ENCODE peak calls at places on chromosomes 1 and 21, in eight cellular contexts. K, V, N, X, D, G, P and J are unnamed samples. For H3K27me3 and H3K36me3, the result is how much of the 10 kb centered on the place peaks cover.

GRCh38 chr1:218481116-218481775 is 136.1 kb downstream of the TGFB2 start:
- DNase-seq in K (no peak), V (no peak), N (no peak), X (no peak), D (no peak), G (no peak), P (no peak), J (no peak)

GRCh38 chr1:229440821-229441537 is 7.1 kb upstream of the ACTA1 start:
- DNase-seq in K (no peak), V (no peak), N (no peak), X (no peak), D (no peak), G (no peak), P (no peak), J (no peak)

GRCh38 chr21:27024971-27025370 is 58.1 kb upstream of the ADAMTS5 start:
- DNase-seq in K (no peak), V (no peak), N (no peak), X (no peak), D (no peak), G (no peak), P (no peak), J (no peak)

GRCh38 chr1:28971980-28972771 is 57.8 kb downstream of the EPB41 start:
- DNase-seq in K (no peak), V (no peak), N (no peak), X (no peak), D (no peak), G (peak), P (no peak), J (no peak)

GRCh38 chr1:165109013-165109412 is 247.5 kb downstream of the LMX1A start:
- DNase-seq in K (peak), V (peak), N (no peak), X (no peak), D (no peak), G (no peak), P (no peak), J (no peak)

GRCh38 chr1:209383422-209383821 is 200.1 kb upstream of the CAMK1G start:
- DNase-seq in K (no peak), V (no peak), N (no peak), X (no peak), D (no peak), G (no peak), P (no peak), J (no peak)

GRCh38 chr1:73978964-73979363 is 219.0 kb downstream of the LRRIQ3 start:
- DNase-seq in K (no peak), V (no peak), N (no peak), X (no peak), D (no peak), G (no peak), P (no peak), J (no peak)

GRCh38 chr1:62295921-62296451 is 23.2 kb downstream of the KANK4 start:
- DNase-seq in K (no peak), V (no peak), N (no peak), X (no peak), D (no peak), G (no peak), P (no peak), J (no peak)

GRCh38 chr1:215636258-215636965 is 69.3 kb downstream of the KCTD3 start:
- DNase-seq in K (no peak), V (no peak), N (no peak), X (no peak), D (no peak), G (peak), P (peak), J (peak)

GRCh38 chr1:4937876-4938534 is 283.6 kb downstream of the AJAP1 start:
- DNase-seq in K (no peak), V (no peak), N (no peak), X (no peak), D (no peak), G (no peak), P (no peak), J (no peak)

GRCh38 chr1:172885976-172886375 is 164.8 kb downstream of the TNFSF18 start:
- DNase-seq in K (no peak), V (peak), N (no peak), X (no peak), D (no peak), G (peak), P (no peak), J (no peak)

GRCh38 chr1:9573723-9574122 is 15.0 kb upstream of the TMEM201 start:
- DNase-seq in K (peak), V (peak), N (no peak), X (no peak), D (no peak), G (no peak), P (no peak), J (peak)

GRCh38 chr1:93967276-93967675 is 58.0 kb upstream of the GCLM start:
- DNase-seq in K (no peak), V (no peak), N (no peak), X (no peak), D (no peak), G (no peak), P (no peak), J (no peak)

GRCh38 chr1:166612886-166613285 is 226.4 kb upstream of the POGK start:
- DNase-seq in K (no peak), V (no peak), N (no peak), X (no peak), D (no peak), G (no peak), P (no peak), J (no peak)

GRCh38 chr1:21929951-21930615 is 7.0 kb downstream of the HSPG2 start:
- DNase-seq in K (no peak), V (no peak), N (peak), X (no peak), D (no peak), G (no peak), P (no peak), J (no peak)

GRCh38 chr1:86741947-86742572 is 37.7 kb downstream of the SH3GLB1 start:
- DNase-seq in K (peak), V (peak), N (no peak), X (peak), D (no peak), G (peak), P (no peak), J (no peak)

GRCh38 chr1:216212826-216213225 is 210.4 kb downstream of the USH2A start:
- DNase-seq in K (no peak), V (no peak), N (no peak), X (no peak), D (no peak), G (no peak), P (no peak), J (no peak)

GRCh38 chr1:163069142-163069541 is at the start of gene RGS4:
- DNase-seq in K (peak), V (peak), N (peak), X (no peak), D (peak), G (peak), P (no peak), J (peak)

GRCh38 chr1:17538428-17539130 is 919 bp upstream of the ARHGEF10L start:
- DNase-seq in K (peak), V (peak), N (no peak), X (no peak), D (no peak), G (no peak), P (no peak), J (peak)

GRCh38 chr1:179883739-179884138 is 1.7 kb downstream of the TOR1AIP1 start:
- DNase-seq in K (peak), V (peak), N (no peak), X (peak), D (no peak), G (no peak), P (no peak), J (peak)

GRCh38 chr1:154467768-154468102 is 34.3 kb upstream of the TDRD10 start:
- DNase-seq in K (no peak), V (no peak), N (no peak), X (no peak), D (no peak), G (no peak), P (no peak), J (no peak)

GRCh38 chr1:11690132-11690668 is 1.3 kb upstream of the DRAXIN start:
- DNase-seq in K (no peak), V (no peak), N (no peak), X (no peak), D (no peak), G (no peak), P (no peak), J (no peak)

GRCh38 chr1:56526571-56527174 is 52.7 kb downstream of the PLPP3 start:
- DNase-seq in K (no peak), V (no peak), N (no peak), X (no peak), D (no peak), G (no peak), P (no peak), J (no peak)

GRCh38 chr1:93798301-93798700 is 80.7 kb downstream of the DNTTIP2 start:
- DNase-seq in K (no peak), V (no peak), N (no peak), X (no peak), D (no peak), G (no peak), P (no peak), J (no peak)

GRCh38 chr21:32182449-32182848 is 96.4 kb downstream of the MIS18A start:
- DNase-seq in K (no peak), V (no peak), N (no peak), X (no peak), D (no peak), G (no peak), P (no peak), J (no peak)

GRCh38 chr1:53483656-53484055 is 24.5 kb downstream of the DMRTB1 start:
- DNase-seq in K (no peak), V (no peak), N (no peak), X (no peak), D (no peak), G (no peak), P (no peak), J (no peak)

GRCh38 chr21:43345746-43346409 is 81.1 kb downstream of the SIK1 start:
- DNase-seq in K (no peak), V (no peak), N (no peak), X (no peak), D (no peak), G (no peak), P (no peak), J (no peak)

GRCh38 chr1:235553063-235553675 is 48.9 kb upstream of the B3GALNT2 start:
- DNase-seq in K (no peak), V (no peak), N (no peak), X (no peak), D (no peak), G (no peak), P (no peak), J (no peak)

GRCh38 chr1:199857103-199857502 is 170.4 kb upstream of the NR5A2 start:
- DNase-seq in K (peak), V (peak), N (no peak), X (no peak), D (no peak), G (no peak), P (no peak), J (no peak)

GRCh38 chr1:168665975-168666374 is 63.0 kb downstream of the DPT start:
- DNase-seq in K (no peak), V (no peak), N (no peak), X (no peak), D (no peak), G (no peak), P (no peak), J (no peak)

GRCh38 chr1:16006552-16007485 is 2.8 kb downstream of the SRARP start:
- DNase-seq in K (no peak), V (no peak), N (no peak), X (no peak), D (no peak), G (no peak), P (no peak), J (peak)

GRCh38 chr1:8684590-8684989 is 132.8 kb downstream of the RERE start:
- DNase-seq in K (peak), V (no peak), N (no peak), X (no peak), D (no peak), G (no peak), P (no peak), J (no peak)

GRCh38 chr21:37855568-37856391 is 60.5 kb downstream of the KCNJ6 start:
- DNase-seq in K (no peak), V (no peak), N (no peak), X (no peak), D (no peak), G (no peak), P (no peak), J (no peak)

GRCh38 chr1:226634156-226634588 is 85.6 kb downstream of the STUM start:
- DNase-seq in K (peak), V (peak), N (peak), X (peak), D (peak), G (peak), P (peak), J (peak)

GRCh38 chr1:24155011-24155782 is 12.3 kb upstream of the IL22RA1 start:
- DNase-seq in K (peak), V (peak), N (no peak), X (no peak), D (peak), G (peak), P (peak), J (peak)

GRCh38 chr1:30761312-30762151 is 4.0 kb upstream of the LAPTM5 start:
- DNase-seq in K (no peak), V (no peak), N (no peak), X (no peak), D (no peak), G (no peak), P (no peak), J (peak)

GRCh38 chr21:46621457-46622182 is 13.9 kb upstream of the PRMT2 start:
- DNase-seq in K (no peak), V (no peak), N (no peak), X (no peak), D (no peak), G (no peak), P (no peak), J (no peak)

GRCh38 chr1:232459826-232460225 is 170.1 kb downstream of the SIPA1L2 start:
- DNase-seq in K (peak), V (peak), N (no peak), X (no peak), D (no peak), G (no peak), P (no peak), J (peak)

GRCh38 chr1:182633031-182633430 is 28.8 kb upstream of the RGS16 start:
- DNase-seq in K (no peak), V (no peak), N (no peak), X (no peak), D (no peak), G (no peak), P (no peak), J (no peak)

GRCh38 chr1:182631954-182632353 is 27.8 kb upstream of the RGS16 start:
- DNase-seq in K (no peak), V (no peak), N (no peak), X (no peak), D (no peak), G (no peak), P (no peak), J (no peak)

GRCh38 chr1:182634306-182635072 is 30.3 kb upstream of the RGS16 start:
- DNase-seq in K (no peak), V (no peak), N (no peak), X (no peak), D (no peak), G (no peak), P (no peak), J (no peak)

GRCh38 chr1:182635871-182636270 is 31.7 kb upstream of the RGS16 start:
- DNase-seq in K (no peak), V (no peak), N (no peak), X (no peak), D (no peak), G (no peak), P (no peak), J (no peak)

GRCh38 chr1:182633657-182634281 is 29.6 kb upstream of the RGS16 start:
- DNase-seq in K (peak), V (no peak), N (no peak), X (no peak), D (no peak), G (peak), P (no peak), J (no peak)
- H3K4me3 ChIP-seq in K (no peak), V (no peak), N (no peak), X (no peak), D (no peak), G (no peak), P (no peak), J (no peak)

GRCh38 chr1:2108877-2109580 is 58.8 kb downstream of the PRKCZ start:
- DNase-seq in K (no peak), V (no peak), N (peak), X (no peak), D (no peak), G (no peak), P (no peak), J (no peak)
- H3K27me3 ChIP-seq in K (under half), V (under half), N (under half), X (under half), D (under half), G (under half), P (under half), J (under half)

DNA sequence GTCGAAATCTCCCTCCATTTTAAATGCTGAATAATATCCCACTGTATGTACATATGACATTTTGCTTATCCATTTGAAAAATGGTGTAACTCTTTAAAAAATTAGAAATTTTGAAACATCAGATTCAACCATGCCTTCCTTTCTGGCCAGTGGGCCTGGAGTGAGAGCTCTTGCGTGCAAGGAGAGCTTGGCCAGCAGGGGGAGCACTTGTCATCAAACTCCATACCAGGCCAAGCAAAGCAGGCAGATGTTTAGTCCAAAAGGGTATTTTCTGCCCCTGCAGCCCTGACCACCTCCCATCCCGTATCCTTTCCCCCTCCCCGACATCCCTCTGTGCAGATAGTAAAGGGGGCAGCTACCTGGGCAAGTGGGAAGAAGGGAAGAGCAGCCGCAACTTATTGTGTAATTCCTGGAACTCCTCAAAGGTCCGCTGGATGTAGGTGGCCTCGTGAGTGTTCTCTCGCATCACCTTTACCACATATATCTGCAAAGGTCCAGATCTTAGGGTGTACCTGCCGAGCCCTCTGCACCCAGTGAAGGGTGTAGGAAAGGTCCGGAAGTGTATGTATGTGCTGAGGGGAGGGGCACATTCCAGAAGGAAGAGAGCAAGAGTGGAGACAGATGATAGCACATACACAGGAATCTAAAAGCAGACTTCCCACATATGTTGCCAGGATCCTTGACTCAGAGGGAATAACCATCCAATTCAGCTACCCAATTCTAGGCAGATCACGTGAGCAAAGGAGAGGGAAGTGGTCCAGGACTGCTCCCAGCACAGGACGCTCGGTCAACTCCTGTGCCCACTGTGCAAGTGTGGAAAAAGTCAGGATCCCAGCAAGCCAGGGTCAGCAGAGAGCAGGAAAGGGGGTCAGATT is 19.9 kb upstream of the PPP1R15B start:
- DNase-seq in K (peak), V (peak), N (peak), X (peak), D (peak), G (peak), P (peak), J (peak)
- H3K36me3 ChIP-seq in K (under half), V (under half), N (under half), X (under half), D (under half), G (under half), P (under half), J (under half)

DNA sequence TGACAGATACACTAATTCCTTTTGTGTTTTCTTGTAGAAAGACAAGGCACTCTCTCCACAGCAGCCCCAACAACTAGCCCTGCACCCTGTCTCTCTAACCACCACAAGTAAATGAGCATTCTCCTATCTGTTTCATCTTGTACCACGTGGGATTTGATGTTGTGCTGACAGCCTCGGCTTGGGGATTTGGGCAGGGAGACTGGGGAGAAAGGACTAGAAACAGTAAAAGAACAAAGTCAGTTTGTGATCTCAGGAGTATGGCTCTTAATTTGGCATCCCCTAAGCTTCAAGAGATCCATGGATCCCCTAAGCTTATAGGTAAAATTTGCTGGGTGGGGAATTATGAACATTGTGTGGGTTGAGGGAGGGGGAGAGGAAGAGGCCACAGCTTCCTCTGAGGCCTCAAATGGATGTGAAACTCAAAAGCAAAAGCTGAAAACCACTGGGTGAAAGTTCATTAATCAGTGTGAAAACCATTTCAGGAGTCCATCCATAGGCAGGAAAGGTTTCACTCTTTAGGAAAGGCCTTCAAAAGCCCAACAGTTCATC is 3.1 kb downstream of the C1orf162 start:
- DNase-seq in K (no peak), V (no peak), N (no peak), X (peak), D (no peak), G (no peak), P (no peak), J (no peak)
- H3K4me3 ChIP-seq in K (no peak), V (no peak), N (no peak), X (peak), D (no peak), G (no peak), P (no peak), J (no peak)

GRCh38 chr21:36702622-36702968 is 3.7 kb downstream of the SIM2 start:
- DNase-seq in K (no peak), V (no peak), N (no peak), X (no peak), D (no peak), G (no peak), P (no peak), J (peak)
- H3K27me3 ChIP-seq in K (half or more), V (under half), N (half or more), X (half or more), D (under half), G (half or more), P (half or more), J (half or more)

DNA sequence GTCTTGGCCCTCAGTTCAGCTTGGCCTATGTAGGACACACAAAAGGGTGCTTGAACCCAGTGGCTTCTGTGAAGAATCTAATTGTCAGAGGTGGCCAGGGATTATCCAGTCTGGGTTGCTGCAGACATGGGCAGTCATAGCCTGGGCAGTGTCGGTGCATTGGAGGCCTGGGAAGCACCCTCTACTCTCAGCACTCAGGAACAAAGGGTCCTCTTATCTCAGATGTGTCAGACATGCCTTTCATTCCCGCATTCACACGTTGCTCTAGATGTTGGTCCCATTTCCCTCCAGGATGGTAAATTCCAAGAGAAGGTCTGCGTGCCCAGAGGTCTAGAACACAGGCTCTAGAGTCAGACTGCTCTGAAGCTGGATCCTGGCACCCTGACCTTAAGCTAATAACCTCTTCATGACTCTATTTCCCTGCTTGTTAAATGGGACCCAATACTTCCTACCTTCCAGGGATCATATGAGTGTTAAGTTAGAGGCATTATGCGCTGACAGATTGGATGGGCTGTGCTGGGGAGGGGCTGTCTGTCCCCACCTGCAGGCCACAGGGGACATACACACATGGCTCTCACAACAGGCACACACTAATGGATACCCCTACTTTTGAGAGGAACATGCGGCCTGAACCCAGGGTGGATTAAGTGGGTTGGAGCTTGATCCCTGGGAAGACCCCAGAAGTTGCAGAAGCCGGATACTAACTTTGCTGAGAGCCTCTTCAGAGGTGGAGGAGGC is 16.5 kb upstream of the EDN2 start:
- DNase-seq in K (no peak), V (no peak), N (no peak), X (no peak), D (no peak), G (no peak), P (no peak), J (no peak)
- H3K36me3 ChIP-seq in K (under half), V (under half), N (under half), X (under half), D (under half), G (under half), P (under half), J (under half)

GRCh38 chr21:39350094-39351006 is 1.5 kb upstream of the HMGN1 start:
- DNase-seq in K (no peak), V (no peak), N (no peak), X (no peak), D (no peak), G (no peak), P (no peak), J (no peak)
- H3K4me3 ChIP-seq in K (peak), V (peak), N (peak), X (peak), D (peak), G (no peak), P (peak), J (peak)